ENCODE peak calls at places on chromosomes 11 and 22, in four cellular contexts. G is dorsolateral prefrontal cortex, Z is A549, B is endothelial cell. L is an unnamed sample.

GRCh38 chr11:94183251-94183885 is 54.7 kb downstream of the PANX1 start:
- DNase-seq in G (no peak), Z (no peak), B (no peak), L (no peak)

GRCh38 chr22:32926600-32926999 is 125.1 kb downstream of the TIMP3 start:
- DNase-seq in G (no peak), Z (peak; percentile 3), B (peak; percentile 45), L (no peak)

GRCh38 chr22:23829845-23830372 is 8.9 kb downstream of the DERL3 start:
- DNase-seq in G (no peak), Z (no peak), B (no peak), L (no peak)

GRCh38 chr22:50713571-50714056 is 24.4 kb upstream of the ACR start:
- DNase-seq in G (peak; percentile 92), Z (no peak), B (no peak), L (no peak)

GRCh38 chr11:460331-461199 is 10.5 kb downstream of the PTDSS2 start:
- DNase-seq in G (no peak), Z (peak; percentile 44), B (no peak), L (no peak)

GRCh38 chr11:129225190-129225589 is 33.1 kb upstream of the ARHGAP32 start:
- DNase-seq in G (no peak), Z (no peak), B (no peak), L (no peak)

GRCh38 chr11:16788141-16789060 is 50.0 kb downstream of the C11orf58 start:
- DNase-seq in G (peak; percentile 75), Z (peak; percentile 70), B (peak; percentile 84), L (peak; percentile 47)

GRCh38 chr11:16322190-16322589 is 34.2 kb downstream of the SOX6 start:
- DNase-seq in G (no peak), Z (no peak), B (no peak), L (no peak)

GRCh38 chr11:64330888-64331287 is 9.1 kb upstream of the CCDC88B start:
- DNase-seq in G (no peak), Z (no peak), B (no peak), L (no peak)

GRCh38 chr11:122189259-122189658 is 73.2 kb upstream of the BLID start:
- DNase-seq in G (no peak), Z (peak; percentile 41), B (no peak), L (no peak)

GRCh38 chr22:27462190-27462589 is 339.4 kb downstream of the MN1 start:
- DNase-seq in G (peak; percentile 64), Z (no peak), B (no peak), L (no peak)

GRCh38 chr11:120239713-120240640 is at the start of gene POU2F3:
- DNase-seq in G (no peak), Z (no peak), B (no peak), L (no peak)
- TF ChIP-seq CTCF in G (no peak), Z (no peak), B (no peak), L (no peak)

GRCh38 chr11:92136792-92137191 is 87.8 kb upstream of the FAT3 start:
- DNase-seq in G (no peak), Z (no peak), B (peak; percentile 9), L (no peak)
- TF ChIP-seq CTCF in G (no peak), Z (peak; percentile 16), B (no peak), L (no peak)

GRCh38 chr11:103671143-103671651 is 365.2 kb upstream of the DDI1 start:
- DNase-seq in G (no peak), Z (no peak), B (no peak), L (no peak)
- TF ChIP-seq CTCF in G (no peak), Z (no peak), B (peak; percentile 47), L (no peak)

GRCh38 chr22:30491381-30491780 is 14.1 kb downstream of the SEC14L4 start:
- DNase-seq in G (no peak), Z (no peak), B (no peak), L (no peak)

GRCh38 chr22:30488121-30488520 is 16.3 kb upstream of the SEC14L3 start:
- DNase-seq in G (no peak), Z (no peak), B (no peak), L (no peak)

GRCh38 chr22:30492144-30492543 is 13.4 kb downstream of the SEC14L4 start:
- DNase-seq in G (no peak), Z (no peak), B (no peak), L (no peak)

GRCh38 chr22:30486661-30487115 is 14.9 kb upstream of the SEC14L3 start:
- DNase-seq in G (no peak), Z (peak; percentile 24), B (no peak), L (no peak)

GRCh38 chr22:30490399-30490798 is 15.1 kb downstream of the SEC14L4 start:
- DNase-seq in G (no peak), Z (no peak), B (no peak), L (no peak)
- TF ChIP-seq CTCF in G (no peak), Z (no peak), B (no peak), L (no peak)

GRCh38 chr11:126573325-126574076 is 218.0 kb downstream of the ST3GAL4 start:
- DNase-seq in G (no peak), Z (no peak), B (no peak), L (no peak)
- TF ChIP-seq CTCF in G (peak; percentile 21), Z (peak; percentile 12), B (no peak), L (no peak)

GRCh38 chr11:7538466-7539454 is 25.0 kb downstream of the PPFIBP2 start:
- DNase-seq in G (no peak), Z (no peak), B (no peak), L (no peak)

GRCh38 chr11:7534030-7534378 is 20.2 kb downstream of the PPFIBP2 start:
- DNase-seq in G (no peak), Z (no peak), B (no peak), L (no peak)

GRCh38 chr11:7538023-7538422 is 24.2 kb downstream of the PPFIBP2 start:
- DNase-seq in G (no peak), Z (no peak), B (no peak), L (no peak)

GRCh38 chr11:7537260-7537659 is 23.5 kb downstream of the PPFIBP2 start:
- DNase-seq in G (no peak), Z (no peak), B (no peak), L (no peak)

DNA sequence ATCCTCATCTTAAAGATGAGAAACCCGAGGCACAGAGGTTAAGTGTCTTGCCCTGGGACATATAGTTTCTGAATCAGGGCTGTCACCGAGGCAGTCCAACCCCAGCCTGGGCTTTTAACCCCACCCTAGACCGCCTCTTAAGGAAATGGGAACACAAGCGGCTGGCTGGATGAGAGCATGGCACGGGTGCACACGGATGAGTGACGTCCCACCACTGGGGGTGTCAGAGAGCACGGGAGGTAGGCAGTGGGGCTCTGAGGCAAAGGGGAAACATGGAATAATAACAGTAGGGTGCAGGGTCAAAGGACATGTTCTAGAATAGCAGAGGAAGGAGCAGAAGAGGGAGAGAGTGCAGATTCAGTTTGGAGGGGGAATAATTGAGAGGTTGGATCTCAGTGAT is 22.3 kb downstream of the PPFIBP2 start:
- DNase-seq in G (no peak), Z (peak; percentile 60), B (peak; percentile 22), L (no peak)
- TF ChIP-seq CTCF in G (no peak), Z (no peak), B (no peak), L (no peak)

GRCh38 chr11:57946628-57947027 is 77.1 kb upstream of the OR9Q1 start:
- DNase-seq in G (no peak), Z (no peak), B (no peak), L (no peak)
- TF ChIP-seq CTCF in G (no peak), Z (no peak), B (no peak), L (no peak)

GRCh38 chr11:88353835-88354496 is 16.4 kb upstream of the CTSC start:
- DNase-seq in G (no peak), Z (no peak), B (no peak), L (no peak)
- TF ChIP-seq CTCF in G (no peak), Z (no peak), B (no peak), L (no peak)

L was measured in activated B cell treated with CpG ODN at 0.5 μM for 24 hours.